ENCODE peak calls at places on chromosomes 12 and 14, in five cellular contexts. E, M, F, N and U are unnamed samples.
A peak's percentile ranks its signal among the peaks of the same experiment; 100 is the strongest.

GRCh38 chr14:105328678-105329390 is 14.3 kb downstream of the PACS2 start:
- DNase-seq in F (no peak), M (no peak), N (no peak), E (no peak), U (peak; percentile 35)

GRCh38 chr14:32078030-32078793 is 1.1 kb downstream of the ARHGAP5 start:
- DNase-seq in N (no peak), M (peak; percentile 64), F (no peak), E (peak; percentile 70), U (peak; percentile 46)

GRCh38 chr12:123269980-123270379 is 1.7 kb downstream of the CDK2AP1 start:
- DNase-seq in E (peak; percentile 92), M (peak; percentile 32), F (peak; percentile 60), N (no peak), U (peak; percentile 41)

GRCh38 chr12:44159211-44159610 is 323.3 kb downstream of the TMEM117 start:
- DNase-seq in E (peak; percentile 14), F (no peak), N (no peak), M (no peak), U (no peak)

GRCh38 chr12:1779783-1780182 is 40.6 kb upstream of the LRTM2 start:
- DNase-seq in M (no peak), N (no peak), F (no peak), E (no peak), U (no peak)

GRCh38 chr12:108696111-108696995 is 35.0 kb downstream of the CORO1C start:
- DNase-seq in N (no peak), F (no peak), E (no peak), M (peak; percentile 73), U (no peak)

GRCh38 chr14:65993996-65994395 is 492.2 kb upstream of the CCDC196 start:
- DNase-seq in M (no peak), N (no peak), E (no peak), F (no peak), U (no peak)

GRCh38 chr12:44459569-44459968 is 416.5 kb downstream of the NELL2 start:
- DNase-seq in M (no peak), E (no peak), F (no peak), N (no peak), U (no peak)

GRCh38 chr14:39367387-39367751 is 64.9 kb downstream of the FBXO33 start:
- DNase-seq in M (no peak), N (no peak), E (no peak), F (no peak), U (no peak)

GRCh38 chr12:54262403-54262925 is 17.5 kb downstream of the CBX5 start:
- DNase-seq in M (peak; percentile 74), F (no peak), N (no peak), E (no peak), U (no peak)

GRCh38 chr12:2893007-2893406 is 2.3 kb downstream of the TULP3 start:
- DNase-seq in E (peak; percentile 46), N (no peak), F (no peak), M (peak; percentile 9), U (no peak)

GRCh38 chr14:62667515-62667914 is 377.7 kb downstream of the KCNH5 start:
- DNase-seq in F (no peak), N (no peak), M (no peak), E (no peak), U (no peak)

GRCh38 chr14:77543240-77543551 is 44.6 kb upstream of the ISM2 start:
- DNase-seq in N (no peak), M (peak; percentile 34), E (peak; percentile 48), F (no peak), U (no peak)

GRCh38 chr14:30450620-30451019 is 108.3 kb upstream of the G2E3 start:
- DNase-seq in E (no peak), N (no peak), M (no peak), F (no peak), U (no peak)

GRCh38 chr12:56979628-56980027 is 22.2 kb upstream of the RDH16 start:
- DNase-seq in N (no peak), M (peak; percentile 22), F (peak; percentile 27), E (no peak), U (no peak)

GRCh38 chr14:72472845-72473244 is 421.1 kb downstream of the DPF3 start:
- DNase-seq in F (no peak), E (no peak), M (no peak), N (no peak), U (no peak)

GRCh38 chr12:52266514-52266913 is 7.9 kb upstream of the KRT86 start:
- DNase-seq in F (no peak), N (no peak), M (no peak), E (no peak), U (no peak)

GRCh38 chr14:75375983-75376382 is 51.8 kb upstream of the JDP2 start:
- DNase-seq in F (no peak), M (no peak), N (no peak), E (no peak), U (no peak)

GRCh38 chr12:117228239-117228638 is 38.0 kb upstream of the FBXO21 start:
- DNase-seq in M (no peak), E (no peak), F (no peak), N (no peak), U (no peak)

GRCh38 chr14:74661726-74662450 is 49.9 kb upstream of the LTBP2 start:
- DNase-seq in F (no peak), N (no peak), M (no peak), E (no peak), U (no peak)

GRCh38 chr12:55818886-55819285 is 1.0 kb downstream of the ORMDL2 start:
- DNase-seq in N (no peak), M (no peak), E (no peak), F (no peak), U (no peak)

GRCh38 chr12:31005944-31006361 is 67.7 kb upstream of the DDX11 start:
- DNase-seq in F (no peak), M (no peak), E (no peak), N (no peak), U (peak; percentile 6)

GRCh38 chr12:132189378-132190011 is 45.2 kb downstream of the NOC4L start:
- DNase-seq in E (no peak), N (peak; percentile 31), M (peak; percentile 83), F (peak; percentile 84), U (peak; percentile 64)

GRCh38 chr12:109828754-109829511 is 4.3 kb downstream of the TRPV4 start:
- DNase-seq in N (no peak), M (no peak), F (no peak), E (no peak), U (no peak)

GRCh38 chr14:83384253-83384652 is 1850.6 kb upstream of the SEL1L start:
- DNase-seq in E (no peak), F (no peak), M (no peak), N (no peak), U (no peak)

GRCh38 chr12:14264316-14264715 is 101.2 kb upstream of the ATF7IP start:
- DNase-seq in M (no peak), E (no peak), N (no peak), F (no peak), U (no peak)

GRCh38 chr14:103136388-103137271 is 13.4 kb downstream of the TNFAIP2 start:
- DNase-seq in E (no peak), M (peak; percentile 78), F (no peak), N (no peak), U (no peak)

GRCh38 chr12:105205322-105206048 is 30.5 kb downstream of the APPL2 start:
- DNase-seq in N (no peak), F (no peak), M (no peak), E (no peak), U (no peak)

DNA sequence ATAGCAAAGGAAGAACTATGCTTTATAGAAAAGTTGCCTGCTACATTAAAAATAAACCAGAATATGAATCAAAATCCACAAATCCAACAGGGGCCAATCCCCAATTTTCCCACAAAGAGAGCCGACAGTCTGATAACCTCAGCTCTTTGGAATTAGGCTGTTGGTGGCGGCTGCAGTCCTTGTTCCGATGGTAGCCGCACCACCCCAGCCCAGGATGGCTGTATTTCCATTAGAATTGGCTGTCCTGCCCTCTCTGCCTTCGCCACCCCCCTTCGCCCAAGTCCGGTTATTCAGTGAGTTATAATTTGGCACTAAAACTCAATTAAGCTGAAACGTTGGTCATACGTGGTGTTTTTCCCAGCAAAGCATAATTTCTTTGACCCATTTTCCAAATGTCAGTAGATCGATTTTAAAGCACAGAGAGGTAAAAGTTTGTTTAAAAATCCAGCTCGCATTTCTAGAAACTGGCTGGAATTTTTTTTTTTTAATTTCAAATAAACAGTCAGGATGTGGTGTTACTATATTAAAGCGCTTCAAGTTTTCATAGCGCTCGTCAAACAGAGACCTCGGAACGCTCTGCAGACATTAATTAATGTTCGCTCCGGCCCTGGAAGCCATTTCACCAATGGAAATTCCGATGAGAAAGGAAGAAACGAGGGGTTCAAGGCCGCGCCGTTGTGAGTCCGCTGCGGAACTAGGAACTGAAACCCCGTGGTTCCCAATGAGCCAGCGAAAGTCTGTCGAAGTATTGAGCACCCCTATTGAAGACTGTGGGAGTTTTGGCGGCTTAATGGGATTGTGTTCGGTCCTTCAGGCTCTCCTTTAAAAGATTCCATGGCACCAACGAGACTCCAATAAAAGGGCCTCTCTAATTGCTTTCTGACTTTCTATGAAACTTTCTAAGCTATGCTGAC is 104.8 kb upstream of the DIO3 start:
- DNase-seq in N (no peak), E (no peak), F (peak; percentile 51), M (no peak), U (no peak)
- TF ChIP-seq TAF1 in N (no peak), E (no peak), F (no peak), M (no peak), U (no peak)

GRCh38 chr12:104094284-104094683 is 30.0 kb downstream of the HCFC2 start:
- DNase-seq in M (no peak), F (no peak), E (no peak), N (no peak), U (no peak)
- H3K4me2 ChIP-seq in M (no peak overlapping the region), F (no peak overlapping the region), E (no peak overlapping the region), N (no peak overlapping the region), U (no peak overlapping the region)

GRCh38 chr14:95023115-95023514 is 134.2 kb downstream of the DICER1 start:
- DNase-seq in E (no peak), N (no peak), F (no peak), M (no peak), U (no peak)
- TF ChIP-seq TAF1 in E (no peak), N (no peak), F (no peak), M (no peak), U (no peak)

DNA sequence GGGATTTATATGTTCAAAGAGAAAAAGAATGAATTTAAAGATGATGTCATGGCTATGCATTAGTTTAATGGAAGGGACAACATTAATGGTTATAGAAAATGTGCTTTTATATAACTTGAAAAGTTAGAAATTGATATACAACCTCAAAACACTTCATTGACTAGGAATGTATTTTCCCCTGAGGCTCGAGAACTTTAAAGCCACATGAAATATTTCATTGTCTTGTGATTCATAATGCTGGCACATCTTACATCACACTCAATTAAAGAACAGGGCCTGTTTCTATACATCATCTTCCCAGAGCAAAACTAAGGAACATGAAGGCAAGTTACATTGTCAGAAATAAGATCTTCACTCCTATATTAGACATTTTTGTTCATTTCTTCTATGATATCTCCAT is 35.2 kb upstream of the PAWR start:
- DNase-seq in E (no peak), F (no peak), M (no peak), N (no peak), U (no peak)
- H3K4me2 ChIP-seq in E (no peak overlapping the region), F (no peak overlapping the region), M (no peak overlapping the region), N (no peak overlapping the region), U (no peak overlapping the region)

GRCh38 chr12:119902084-119902509 is 25.0 kb upstream of the CIT start:
- DNase-seq in E (peak; percentile 57), N (peak; percentile 33), F (peak; percentile 82), M (peak; percentile 85), U (peak; percentile 81)

GRCh38 chr12:119901670-119902069 is 24.6 kb upstream of the CIT start:
- DNase-seq in N (no peak), M (no peak), E (no peak), F (no peak), U (no peak)
- TF ChIP-seq TAF1 in N (no peak), M (no peak), E (no peak), F (no peak), U (no peak)